ENCODE peak calls at places on chromosomes 4 and X, in eight cellular contexts. E, S, V, K, T, J, B and H are unnamed samples.

GRCh38 chr4:37008199-37008598 is 236.3 kb upstream of the NWD2 start:
- DNase-seq in J (no peak), K (peak), T (no peak), V (no peak), S (no peak), B (no peak), E (no peak), H (no peak)

GRCh38 chr4:174871407-174871806 is 42.4 kb upstream of the GLRA3 start:
- DNase-seq in B (no peak), V (no peak), T (no peak), J (no peak), E (no peak), K (no peak), S (no peak), H (no peak)

GRCh38 chrX:124289443-124289842 is 43.0 kb upstream of the TEX13D start:
- DNase-seq in B (no peak), K (no peak), E (no peak), S (no peak), J (no peak), V (no peak), T (no peak), H (no peak)

GRCh38 chr4:77418333-77418732 is 187.3 kb upstream of the CXCL13 start:
- DNase-seq in J (no peak), V (peak), K (peak), B (no peak), T (no peak), S (no peak), E (no peak), H (no peak)

GRCh38 chrX:77668391-77669237 is 117.4 kb downstream of the ATRX start:
- DNase-seq in T (no peak), S (peak), K (no peak), V (peak), B (no peak), E (no peak), J (peak), H (no peak)

GRCh38 chr4:100738388-100739165 is 220.8 kb upstream of the EMCN start:
- DNase-seq in T (no peak), V (peak), E (no peak), K (peak), B (no peak), S (peak), J (peak), H (no peak)

GRCh38 chr4:158630893-158631292 is 40.8 kb downstream of the C4orf46 start:
- DNase-seq in V (peak), S (peak), B (no peak), E (no peak), T (no peak), K (peak), J (peak), H (no peak)

GRCh38 chrX:15215366-15215765 is 54.5 kb downstream of the ASB9 start:
- DNase-seq in K (no peak), E (no peak), S (no peak), J (no peak), B (no peak), V (no peak), T (no peak), H (no peak)

GRCh38 chr4:86451560-86452322 is 91.9 kb upstream of the MAPK10 start:
- DNase-seq in B (no peak), K (no peak), V (peak), S (peak), J (no peak), E (no peak), T (no peak), H (no peak)